ENCODE peak calls at places on chromosomes 1 and 21, in ten cellular contexts. G, C, Z, B, S, I, T, Q, M and O are unnamed samples.

GRCh38 chr1:154624756-154625643 is 17.0 kb upstream of the ADAR start:
- DNase-seq in G (no peak), C (no peak), Z (no peak), B (no peak), S (no peak), I (no peak), T (no peak), Q (no peak), M (no peak), O (no peak)

GRCh38 chr21:28069446-28069845 is 923.2 kb downstream of the LTN1 start:
- DNase-seq in G (no peak), C (no peak), Z (no peak), B (no peak), S (no peak), I (no peak), T (peak), Q (no peak), M (no peak), O (no peak)

GRCh38 chr1:9228589-9228988 is 6.0 kb upstream of the H6PD start:
- DNase-seq in G (no peak), C (no peak), Z (no peak), B (no peak), S (no peak), I (no peak), T (no peak), Q (no peak), M (no peak), O (no peak)

GRCh38 chr1:5949074-5949760 is 43.0 kb downstream of the NPHP4 start:
- DNase-seq in G (no peak), C (no peak), Z (no peak), B (no peak), S (no peak), I (no peak), T (no peak), Q (peak), M (no peak), O (no peak)

GRCh38 chr1:53498555-53499142 is 39.5 kb downstream of the DMRTB1 start:
- DNase-seq in G (no peak), C (no peak), Z (no peak), B (peak), S (no peak), I (peak), T (peak), Q (no peak), M (no peak), O (no peak)

GRCh38 chr1:192263436-192263835 is 53.4 kb upstream of the RGS21 start:
- DNase-seq in G (no peak), C (no peak), Z (no peak), B (no peak), S (no peak), I (no peak), T (peak), Q (no peak), M (no peak), O (no peak)

GRCh38 chr1:19814681-19815503 is at the start of gene RNF186:
- DNase-seq in G (peak), C (peak), Z (no peak), B (no peak), S (no peak), I (peak), T (no peak), Q (peak), M (no peak), O (peak)

GRCh38 chr21:42080788-42081083 is 9.6 kb downstream of the UMODL1 start:
- DNase-seq in G (no peak), C (no peak), Z (no peak), B (no peak), S (no peak), I (no peak), T (no peak), Q (no peak), M (no peak), O (no peak)

GRCh38 chr1:204573563-204573925 is 57.3 kb downstream of the MDM4 start:
- DNase-seq in G (no peak), C (no peak), Z (no peak), B (no peak), S (no peak), I (no peak), T (peak), Q (no peak), M (no peak), O (no peak)

GRCh38 chr1:6995789-6996188 is 210.5 kb downstream of the CAMTA1 start:
- DNase-seq in G (no peak), C (no peak), Z (no peak), B (no peak), S (no peak), I (no peak), T (no peak), Q (no peak), M (no peak), O (no peak)

GRCh38 chr1:108828074-108828961 is 28.6 kb downstream of the AKNAD1 start:
- DNase-seq in G (no peak), C (no peak), Z (peak), B (peak), S (peak), I (peak), T (peak), Q (peak), M (peak), O (peak)

GRCh38 chr1:224732367-224733006 is 116.4 kb downstream of the CNIH3 start:
- DNase-seq in G (no peak), C (no peak), Z (no peak), B (no peak), S (no peak), I (no peak), T (no peak), Q (no peak), M (no peak), O (peak)

GRCh38 chr1:50110656-50111055 is 1.9 kb downstream of the ELAVL4 start:
- DNase-seq in G (no peak), C (peak), Z (no peak), B (no peak), S (no peak), I (no peak), T (no peak), Q (no peak), M (no peak), O (no peak)